ENCODE peak calls at places on chromosome 1, in six cellular contexts. One of them, this sample, is unnamed.

GRCh38 chr1:171985639-171986038 is 144.3 kb downstream of the DNM3 start:
- DNase-seq in NCI-H1417: no peak
- DNase-seq in stimulated activated CD8-positive, alpha-beta memory T cell treated with anti-CD3 and anti-CD28 coated beads, Interleukin-4, amount 100 ng/mL, for 1 hour: no peak
- DNase-seq in ACHN: peak
- DNase-seq in HFFc6: no peak
- DNase-seq in anterior cingulate cortex: no peak
- DNase-seq in this sample: peak

GRCh38 chr1:31577515-31578191 is 1.3 kb downstream of the TINAGL1 start:
- DNase-seq in NCI-H1417: no peak
- DNase-seq in ACHN: peak
- DNase-seq in stimulated activated CD8-positive, alpha-beta memory T cell treated with anti-CD3 and anti-CD28 coated beads, Interleukin-4, amount 100 ng/mL, for 1 hour: no peak
- DNase-seq in anterior cingulate cortex: no peak
- DNase-seq in HFFc6: peak
- DNase-seq in this sample: no peak

GRCh38 chr1:29256979-29257804 is 20.9 kb downstream of the PTPRU start:
- DNase-seq in ACHN: peak
- DNase-seq in HFFc6: no peak
- DNase-seq in anterior cingulate cortex: no peak
- DNase-seq in NCI-H1417: peak
- DNase-seq in stimulated activated CD8-positive, alpha-beta memory T cell treated with anti-CD3 and anti-CD28 coated beads, Interleukin-4, amount 100 ng/mL, for 1 hour: no peak
- DNase-seq in this sample: no peak

GRCh38 chr1:93605812-93606512 is 75.7 kb downstream of the BCAR3 start:
- DNase-seq in ACHN: peak
- DNase-seq in anterior cingulate cortex: no peak
- DNase-seq in NCI-H1417: no peak
- DNase-seq in HFFc6: peak
- DNase-seq in stimulated activated CD8-positive, alpha-beta memory T cell treated with anti-CD3 and anti-CD28 coated beads, Interleukin-4, amount 100 ng/mL, for 1 hour: no peak
- DNase-seq in this sample: no peak

GRCh38 chr1:36542024-36542961 is 59.6 kb upstream of the CSF3R start:
- DNase-seq in HFFc6: no peak
- DNase-seq in anterior cingulate cortex: no peak
- DNase-seq in ACHN: no peak
- DNase-seq in NCI-H1417: no peak
- DNase-seq in stimulated activated CD8-positive, alpha-beta memory T cell treated with anti-CD3 and anti-CD28 coated beads, Interleukin-4, amount 100 ng/mL, for 1 hour: no peak
- DNase-seq in this sample: no peak

GRCh38 chr1:220706921-220707559 is 16.9 kb downstream of the C1orf115 start:
- DNase-seq in HFFc6: no peak
- DNase-seq in ACHN: no peak
- DNase-seq in stimulated activated CD8-positive, alpha-beta memory T cell treated with anti-CD3 and anti-CD28 coated beads, Interleukin-4, amount 100 ng/mL, for 1 hour: no peak
- DNase-seq in anterior cingulate cortex: no peak
- DNase-seq in NCI-H1417: no peak
- DNase-seq in this sample: no peak

GRCh38 chr1:55725378-55725777 is 510.2 kb upstream of the USP24 start:
- DNase-seq in NCI-H1417: no peak
- DNase-seq in stimulated activated CD8-positive, alpha-beta memory T cell treated with anti-CD3 and anti-CD28 coated beads, Interleukin-4, amount 100 ng/mL, for 1 hour: no peak
- DNase-seq in HFFc6: peak
- DNase-seq in ACHN: no peak
- DNase-seq in anterior cingulate cortex: no peak
- DNase-seq in this sample: no peak

GRCh38 chr1:2256430-2257244 is 28.5 kb downstream of the SKI start:
- DNase-seq in NCI-H1417: no peak
- DNase-seq in stimulated activated CD8-positive, alpha-beta memory T cell treated with anti-CD3 and anti-CD28 coated beads, Interleukin-4, amount 100 ng/mL, for 1 hour: no peak
- DNase-seq in HFFc6: no peak
- DNase-seq in ACHN: no peak
- DNase-seq in anterior cingulate cortex: no peak
- DNase-seq in this sample: no peak

GRCh38 chr1:172955161-172955821 is 95.5 kb downstream of the TNFSF18 start:
- DNase-seq in anterior cingulate cortex: no peak
- DNase-seq in ACHN: no peak
- DNase-seq in NCI-H1417: no peak
- DNase-seq in HFFc6: peak
- DNase-seq in stimulated activated CD8-positive, alpha-beta memory T cell treated with anti-CD3 and anti-CD28 coated beads, Interleukin-4, amount 100 ng/mL, for 1 hour: no peak
- DNase-seq in this sample: no peak

GRCh38 chr1:17998889-17999288 is 108.7 kb upstream of the IGSF21 start:
- DNase-seq in anterior cingulate cortex: no peak
- DNase-seq in HFFc6: no peak
- DNase-seq in stimulated activated CD8-positive, alpha-beta memory T cell treated with anti-CD3 and anti-CD28 coated beads, Interleukin-4, amount 100 ng/mL, for 1 hour: no peak
- DNase-seq in ACHN: peak
- DNase-seq in NCI-H1417: no peak
- DNase-seq in this sample: no peak

GRCh38 chr1:239868117-239868516 is 223.6 kb upstream of the FMN2 start:
- DNase-seq in HFFc6: no peak
- DNase-seq in NCI-H1417: peak
- DNase-seq in anterior cingulate cortex: no peak
- DNase-seq in ACHN: no peak
- DNase-seq in stimulated activated CD8-positive, alpha-beta memory T cell treated with anti-CD3 and anti-CD28 coated beads, Interleukin-4, amount 100 ng/mL, for 1 hour: no peak
- DNase-seq in this sample: no peak

GRCh38 chr1:246773213-246773641 is 49.0 kb downstream of the SCCPDH start:
- DNase-seq in ACHN: no peak
- DNase-seq in anterior cingulate cortex: no peak
- DNase-seq in stimulated activated CD8-positive, alpha-beta memory T cell treated with anti-CD3 and anti-CD28 coated beads, Interleukin-4, amount 100 ng/mL, for 1 hour: no peak
- DNase-seq in NCI-H1417: no peak
- DNase-seq in HFFc6: no peak
- DNase-seq in this sample: no peak

GRCh38 chr1:228016653-228017355 is 10.0 kb downstream of the WNT3A start:
- DNase-seq in ACHN: no peak
- DNase-seq in anterior cingulate cortex: no peak
- DNase-seq in HFFc6: no peak
- DNase-seq in NCI-H1417: no peak
- DNase-seq in stimulated activated CD8-positive, alpha-beta memory T cell treated with anti-CD3 and anti-CD28 coated beads, Interleukin-4, amount 100 ng/mL, for 1 hour: no peak
- DNase-seq in this sample: no peak

GRCh38 chr1:161721738-161722343 is 497 bp downstream of the FCRLB start:
- DNase-seq in stimulated activated CD8-positive, alpha-beta memory T cell treated with anti-CD3 and anti-CD28 coated beads, Interleukin-4, amount 100 ng/mL, for 1 hour: no peak
- DNase-seq in HFFc6: peak
- DNase-seq in anterior cingulate cortex: no peak
- DNase-seq in NCI-H1417: no peak
- DNase-seq in ACHN: peak
- DNase-seq in this sample: no peak

GRCh38 chr1:208302702-208303101 is 58.5 kb upstream of the PLXNA2 start:
- DNase-seq in anterior cingulate cortex: no peak
- DNase-seq in HFFc6: no peak
- DNase-seq in stimulated activated CD8-positive, alpha-beta memory T cell treated with anti-CD3 and anti-CD28 coated beads, Interleukin-4, amount 100 ng/mL, for 1 hour: no peak
- DNase-seq in NCI-H1417: no peak
- DNase-seq in ACHN: no peak
- DNase-seq in this sample: no peak

GRCh38 chr1:151986501-151987190 is 7.0 kb downstream of the S100A10 start:
- DNase-seq in HFFc6: no peak
- DNase-seq in ACHN: no peak
- DNase-seq in anterior cingulate cortex: no peak
- DNase-seq in stimulated activated CD8-positive, alpha-beta memory T cell treated with anti-CD3 and anti-CD28 coated beads, Interleukin-4, amount 100 ng/mL, for 1 hour: no peak
- DNase-seq in NCI-H1417: no peak
- DNase-seq in this sample: no peak

GRCh38 chr1:58573705-58574591 is 3.1 kb downstream of the TACSTD2 start:
- DNase-seq in ACHN: peak
- DNase-seq in stimulated activated CD8-positive, alpha-beta memory T cell treated with anti-CD3 and anti-CD28 coated beads, Interleukin-4, amount 100 ng/mL, for 1 hour: no peak
- DNase-seq in anterior cingulate cortex: no peak
- DNase-seq in NCI-H1417: no peak
- DNase-seq in HFFc6: no peak
- DNase-seq in this sample: no peak

GRCh38 chr1:200474633-200475032 is 64.8 kb upstream of the ZNF281 start:
- DNase-seq in HFFc6: no peak
- DNase-seq in NCI-H1417: no peak
- DNase-seq in anterior cingulate cortex: no peak
- DNase-seq in ACHN: no peak
- DNase-seq in stimulated activated CD8-positive, alpha-beta memory T cell treated with anti-CD3 and anti-CD28 coated beads, Interleukin-4, amount 100 ng/mL, for 1 hour: no peak
- DNase-seq in this sample: no peak

This sample was measured in putamen.